ENCODE peak calls at places on chromosomes 11 and 22, in seven cellular contexts. Q is posterior vena cava; A is stimulated activated CD8-positive, alpha-beta memory T cell treated with anti-CD3 and anti-CD28 coated beads, Interleukin-4, amount 100 ng/mL, for 1 hour; U is stimulated activated CD4-positive, alpha-beta T cell treated with anti-CD3 and anti-CD28 coated beads, Interleukin-15, amount 100 ng/mL, for 1 hour; E is activated CD4-positive, CD25-positive, alpha-beta regulatory T cell treated with anti-CD3 and anti-CD28 coated beads, Interleukin-2, amount 50 U/mL, for 16 hours; Y is NCI-H1092 treated with DMSO at 0.1 percent for 48 hours; D is hippocampal formation. K is an unnamed sample.

GRCh38 chr11:79546366-79546765 is 105.5 kb upstream of the TENM4 start:
- DNase-seq in D (no peak), U (no peak), Q (no peak), E (no peak), Y (no peak), A (no peak), K (no peak)

GRCh38 chr11:43944761-43945311 is 2.4 kb downstream of the C11orf96 start:
- DNase-seq in Y (no peak), U (peak; percentile 56), D (no peak), A (peak; percentile 9), E (peak; percentile 27), Q (peak; percentile 94), K (no peak)

GRCh38 chr22:18954333-18954732 is 18.2 kb upstream of the PRODH start:
- DNase-seq in Y (peak; percentile 38), D (no peak), Q (peak; percentile 90), A (no peak), E (no peak), U (peak; percentile 31), K (no peak)

GRCh38 chr11:107928767-107929507 is 689 bp downstream of the RAB39A start:
- DNase-seq in E (no peak), A (no peak), D (no peak), U (no peak), Q (no peak), Y (peak; percentile 76), K (no peak)

GRCh38 chr11:126355324-126355925 is at the start of gene ST3GAL4:
- DNase-seq in D (no peak), Y (peak; percentile 71), E (peak; percentile 24), Q (peak; percentile 95), A (peak; percentile 19), U (peak; percentile 61), K (no peak)

GRCh38 chr11:27174026-27174425 is 133.4 kb downstream of the BBOX1 start:
- DNase-seq in Q (no peak), U (no peak), A (no peak), D (no peak), Y (no peak), E (no peak), K (no peak)

GRCh38 chr22:43829448-43829821 is 17.3 kb upstream of the EFCAB6 start:
- DNase-seq in Q (peak; percentile 68), E (no peak), A (no peak), Y (no peak), U (no peak), D (no peak), K (no peak)

GRCh38 chr22:39233736-39234120 is 11.1 kb downstream of the PDGFB start:
- DNase-seq in D (no peak), Q (no peak), U (no peak), A (no peak), E (no peak), Y (no peak), K (no peak)

GRCh38 chr11:1772270-1773130 is 8.8 kb upstream of the CTSD start:
- DNase-seq in U (peak; percentile 33), Q (peak; percentile 92), E (peak; percentile 28), A (no peak), D (no peak), Y (no peak), K (peak; percentile 79)

GRCh38 chr22:38925571-38926041 is 31.8 kb upstream of the APOBEC3A start:
- DNase-seq in Q (no peak), D (no peak), Y (no peak), U (no peak), A (no peak), E (no peak), K (no peak)

GRCh38 chr11:130448416-130449068 is at the start of gene ADAMTS15:
- DNase-seq in Y (peak; percentile 57), D (no peak), E (no peak), U (no peak), Q (peak; percentile 94), A (no peak), K (peak; percentile 87)

GRCh38 chr11:71207563-71207962 is 44.8 kb downstream of the SHANK2 start:
- DNase-seq in E (no peak), Q (peak; percentile 22), U (no peak), D (no peak), Y (no peak), A (no peak), K (no peak)

GRCh38 chr22:20239951-20240773 is 28.0 kb downstream of the RTN4R start:
- DNase-seq in D (peak; percentile 50), U (no peak), Q (no peak), E (no peak), A (no peak), Y (no peak), K (no peak)

GRCh38 chr22:32862083-32862482 is 60.6 kb downstream of the TIMP3 start:
- DNase-seq in D (no peak), E (no peak), Y (no peak), A (no peak), U (no peak), Q (no peak), K (no peak)

GRCh38 chr22:49968313-49968830 is 7.8 kb downstream of the PIM3 start:
- DNase-seq in U (no peak), A (no peak), Y (no peak), D (no peak), E (no peak), Q (peak; percentile 76), K (no peak)